ENCODE peak calls at places on chromosomes 7 and 10, in seven cellular contexts. Q, Y, U, G, T, B and W are unnamed samples.

GRCh38 chr10:8174762-8175161 is 120.3 kb downstream of the GATA3 start:
- DNase-seq in B (no peak), Y (no peak), U (no peak), T (no peak), Q (no peak), G (no peak), W (no peak)

GRCh38 chr7:88437132-88437531 is 130.4 kb upstream of the STEAP4 start:
- DNase-seq in Y (no peak), U (no peak), T (no peak), B (no peak), G (no peak), Q (no peak), W (no peak)

GRCh38 chr10:48399056-48399541 is 92.6 kb downstream of the MAPK8 start:
- DNase-seq in U (no peak), B (peak; percentile 77), Q (peak; percentile 25), G (no peak), Y (peak; percentile 19), T (no peak), W (no peak)

GRCh38 chr10:43857206-43857952 is 208.7 kb upstream of the ZNF32 start:
- DNase-seq in U (no peak), Q (peak; percentile 98), B (no peak), Y (no peak), T (no peak), G (no peak), W (no peak)

GRCh38 chr7:115297651-115298050 is 375.8 kb downstream of the MDFIC start:
- DNase-seq in Y (no peak), Q (peak; percentile 63), B (peak; percentile 41), U (no peak), T (peak; percentile 26), G (peak; percentile 28), W (no peak)

GRCh38 chr10:89173075-89173474 is 34.0 kb downstream of the CH25H start:
- DNase-seq in Q (peak; percentile 21), B (no peak), G (no peak), U (no peak), Y (no peak), T (no peak), W (no peak)

GRCh38 chr10:72009430-72010081 is 45.4 kb downstream of the CHST3 start:
- DNase-seq in Y (peak; percentile 91), U (peak; percentile 97), Q (peak; percentile 94), B (peak; percentile 54), G (no peak), T (peak; percentile 54), W (no peak)

GRCh38 chr7:47888371-47889265 is 59.6 kb downstream of the PKD1L1 start:
- DNase-seq in T (no peak), G (no peak), Q (no peak), B (no peak), U (no peak), Y (peak; percentile 22), W (no peak)

GRCh38 chr7:3095046-3095445 is 51.4 kb upstream of the CARD11 start:
- DNase-seq in U (no peak), B (peak; percentile 4), Y (peak; percentile 19), Q (no peak), T (no peak), G (no peak), W (no peak)

GRCh38 chr7:91929463-91929862 is 11.2 kb upstream of the AKAP9 start:
- DNase-seq in G (no peak), U (no peak), B (no peak), Y (no peak), Q (no peak), T (no peak), W (no peak)

GRCh38 chr7:37920619-37921339 is at the start of gene EPDR1:
- DNase-seq in B (peak; percentile 84), U (peak; percentile 49), Q (no peak), Y (peak; percentile 85), T (no peak), G (peak; percentile 63), W (no peak)

GRCh38 chr10:48885376-48885775 is 54.3 kb downstream of the LRRC18 start:
- DNase-seq in B (no peak), T (no peak), Q (peak; percentile 43), U (no peak), G (peak; percentile 43), Y (no peak), W (no peak)

GRCh38 chr7:128804472-128804871 is 12.7 kb downstream of the CCDC136 start:
- DNase-seq in U (no peak), T (no peak), Q (no peak), G (no peak), B (no peak), Y (no peak), W (no peak)

GRCh38 chr7:113561446-113561845 is 357.4 kb downstream of the PPP1R3A start:
- DNase-seq in B (no peak), U (no peak), Y (no peak), Q (no peak), T (no peak), G (no peak), W (no peak)

GRCh38 chr10:21329995-21330627 is 195.4 kb downstream of the SKIDA1 start:
- DNase-seq in T (no peak), U (no peak), Q (peak; percentile 95), Y (peak; percentile 60), G (peak; percentile 64), B (peak; percentile 66), W (no peak)

GRCh38 chr7:77450054-77450453 is 33.9 kb upstream of the GSAP start:
- DNase-seq in T (no peak), B (no peak), G (no peak), Y (no peak), Q (no peak), U (no peak), W (no peak)

GRCh38 chr10:88289342-88289741 is 293.8 kb downstream of the RNLS start:
- DNase-seq in G (no peak), T (no peak), B (no peak), Q (no peak), U (no peak), Y (no peak), W (no peak)

GRCh38 chr7:151876899-151877777 is at the start of gene PRKAG2:
- DNase-seq in G (peak; percentile 55), Q (peak; percentile 40), U (peak; percentile 69), Y (peak; percentile 61), T (peak; percentile 76), B (peak; percentile 75), W (peak; percentile 54)

GRCh38 chr10:79028056-79028430 is 40.7 kb upstream of the ZMIZ1 start:
- DNase-seq in G (no peak), Y (no peak), T (no peak), U (no peak), Q (no peak), B (no peak), W (no peak)

GRCh38 chr7:148153611-148154010 is 437.0 kb upstream of the C7orf33 start:
- DNase-seq in Y (peak; percentile 87), B (peak; percentile 72), T (peak; percentile 93), U (peak; percentile 78), Q (no peak), G (no peak), W (no peak)

GRCh38 chr7:144908943-144909556 is 73.2 kb upstream of the TPK1 start:
- DNase-seq in Q (no peak), G (no peak), T (no peak), B (peak; percentile 6), U (no peak), Y (no peak), W (no peak)

GRCh38 chr7:27179030-27179429 is 4.9 kb upstream of the HOXA10 start:
- DNase-seq in T (no peak), U (peak; percentile 16), Y (no peak), Q (peak; percentile 60), G (no peak), B (no peak), W (no peak)

GRCh38 chr10:30027057-30028005 is 32.1 kb downstream of the JCAD start:
- DNase-seq in G (no peak), T (peak; percentile 65), U (peak; percentile 43), Y (peak; percentile 28), B (peak; percentile 95), Q (peak; percentile 73), W (peak; percentile 7)

GRCh38 chr7:329691-330281 is 39.8 kb downstream of the FOXL3 start:
- DNase-seq in U (no peak), G (no peak), B (no peak), Q (no peak), Y (no peak), T (peak; percentile 68), W (no peak)
- TF ChIP-seq POLR2A in U (no peak), G (no peak), B (no peak), Q (no peak), Y (no peak), T (no peak), W (no peak)

GRCh38 chr10:9670911-9671310 is 1346.8 kb upstream of the CELF2 start:
- DNase-seq in G (no peak), Q (no peak), U (no peak), B (no peak), Y (no peak), T (no peak), W (no peak)
- H3K9me3 ChIP-seq in G (peaks cover 3% of the 10 kb centered on the region), Q (no peaks in the 10 kb centered on the region), U (no peaks in the 10 kb centered on the region), B (no peaks in the 10 kb centered on the region), Y (no peaks in the 10 kb centered on the region), T (no peaks in the 10 kb centered on the region), W (peaks cover 4% of the 10 kb centered on the region)

DNA sequence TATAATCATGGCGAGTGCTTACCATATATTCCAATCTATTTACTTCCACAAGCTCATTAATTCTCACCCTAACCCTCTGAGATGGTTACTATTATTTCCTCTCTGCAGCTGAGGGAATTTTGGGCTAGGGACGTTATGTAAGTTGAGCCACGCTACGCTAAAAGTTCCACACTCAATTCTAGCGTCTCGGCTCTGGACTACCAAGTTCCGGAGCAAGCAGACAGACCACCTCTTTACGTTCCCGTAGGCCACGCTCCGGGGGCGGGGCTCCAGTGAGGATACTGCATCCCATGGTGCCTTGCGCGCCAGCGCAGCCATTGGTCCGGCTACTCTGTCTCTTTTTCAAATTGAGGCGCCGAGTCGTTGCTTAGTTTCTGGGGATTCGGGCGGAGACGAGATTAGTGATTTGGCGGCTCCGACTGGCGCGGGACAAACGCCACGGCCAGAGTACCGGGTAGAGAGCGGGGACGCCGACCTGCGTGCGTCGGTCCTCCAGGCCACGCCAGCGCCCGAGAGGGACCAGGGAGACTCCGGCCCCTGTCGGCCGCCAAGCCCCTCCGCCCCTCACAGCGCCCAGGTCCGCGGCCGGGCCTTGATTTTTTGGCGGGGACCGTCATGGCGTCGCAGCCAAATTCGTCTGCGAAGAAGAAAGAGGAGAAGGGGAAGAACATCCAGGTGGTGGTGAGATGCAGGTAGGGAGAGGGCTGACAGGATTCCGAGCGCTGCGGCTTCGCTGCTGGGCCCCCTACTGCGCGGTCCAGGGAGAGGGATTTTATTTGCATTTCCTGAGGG is at the start of gene KIF11:
- DNase-seq in T (peak; percentile 98), Y (peak; percentile 97), Q (peak; percentile 98), U (peak; percentile 97), B (peak; percentile 99), G (peak; percentile 84), W (peak; percentile 91)
- TF ChIP-seq POLR2A in T (no peak), Y (peak; percentile 96), Q (peak; percentile 96), U (peak; percentile 78), B (peak; percentile 96), G (peak; percentile 83), W (peak; percentile 94)

GRCh38 chr7:158931899-158932298 is 75.5 kb downstream of the DYNC2I1 start:
- DNase-seq in U (no peak), Y (no peak), Q (no peak), T (no peak), G (no peak), B (no peak), W (no peak)
- H3K9me3 ChIP-seq in U (no peaks in the 10 kb centered on the region), Y (no peaks in the 10 kb centered on the region), Q (no peaks in the 10 kb centered on the region), T (peaks cover 11% of the 10 kb centered on the region), G (peaks cover 11% of the 10 kb centered on the region), B (no peaks in the 10 kb centered on the region), W (no peaks in the 10 kb centered on the region)

GRCh38 chr10:80517416-80518142 is 20.1 kb upstream of the SH2D4B start:
- DNase-seq in Y (peak; percentile 54), Q (no peak), U (no peak), T (no peak), G (no peak), B (peak; percentile 48), W (no peak)
- TF ChIP-seq POLR2A in Y (no peak), Q (no peak), U (no peak), T (no peak), G (no peak), B (no peak), W (no peak)

GRCh38 chr10:1651280-1651975 is 85.9 kb downstream of the ADARB2 start:
- DNase-seq in Y (no peak), G (no peak), T (no peak), B (no peak), U (no peak), Q (no peak), W (no peak)
- H3K9me3 ChIP-seq in Y (no peaks in the 10 kb centered on the region), G (no peaks in the 10 kb centered on the region), T (no peaks in the 10 kb centered on the region), B (no peaks in the 10 kb centered on the region), U (no peaks in the 10 kb centered on the region), Q (peaks cover 14% of the 10 kb centered on the region), W (no peaks in the 10 kb centered on the region)